ENCODE peak calls at places on chromosome 10, in six cellular contexts. D is stomach, Q is Right ventricle myocardium superior, U is mucosa of descending colon, Y is KBM-7, I is posterior vena cava. V is an unnamed sample.

GRCh38 chr10:85594239-85594638 is 772.4 kb downstream of the GRID1 start:
- DNase-seq in D (no peak), Q (no peak), U (no peak), Y (no peak), I (no peak), V (no peak)

GRCh38 chr10:114897593-114897992 is 40.4 kb upstream of the TRUB1 start:
- DNase-seq in D (no peak), Q (no peak), U (no peak), Y (no peak), I (no peak), V (no peak)

GRCh38 chr10:95767884-95768556 is 12.1 kb downstream of the ENTPD1 start:
- DNase-seq in D (no peak), Q (no peak), U (no peak), Y (no peak), I (no peak), V (peak)

GRCh38 chr10:97047788-97048187 is 138.0 kb downstream of the SLIT1 start:
- DNase-seq in D (no peak), Q (no peak), U (no peak), Y (no peak), I (peak), V (no peak)

GRCh38 chr10:48653944-48654698 is 30.6 kb upstream of the WDFY4 start:
- DNase-seq in D (no peak), Q (no peak), U (no peak), Y (no peak), I (no peak), V (no peak)

GRCh38 chr10:129730272-129730992 is 233.6 kb downstream of the EBF3 start:
- DNase-seq in D (no peak), Q (no peak), U (no peak), Y (no peak), I (peak), V (no peak)

GRCh38 chr10:92240289-92241157 is 50.4 kb downstream of the CPEB3 start:
- DNase-seq in D (peak), Q (peak), U (peak), Y (peak), I (no peak), V (peak)

GRCh38 chr10:62511656-62512055 is 137.5 kb downstream of the ZNF365 start:
- DNase-seq in D (no peak), Q (no peak), U (no peak), Y (no peak), I (no peak), V (peak)

GRCh38 chr10:43218206-43218950 is 48.5 kb downstream of the RASGEF1A start:
- DNase-seq in D (no peak), Q (peak), U (peak), Y (no peak), I (no peak), V (no peak)

GRCh38 chr10:86642021-86642420 is 12.3 kb upstream of the OPN4 start:
- DNase-seq in D (no peak), Q (no peak), U (no peak), Y (no peak), I (no peak), V (no peak)

GRCh38 chr10:15603446-15604011 is 116.2 kb downstream of the ITGA8 start:
- DNase-seq in D (no peak), Q (no peak), U (no peak), Y (no peak), I (no peak), V (peak)

GRCh38 chr10:119233821-119234220 is 26.4 kb downstream of the GRK5 start:
- DNase-seq in D (no peak), Q (no peak), U (no peak), Y (no peak), I (peak), V (no peak)

GRCh38 chr10:124703778-124704427 is 40.3 kb downstream of the FAM53B start:
- DNase-seq in D (peak), Q (peak), U (peak), Y (no peak), I (peak), V (no peak)

GRCh38 chr10:26334932-26335573 is 103.1 kb upstream of the APBB1IP start:
- DNase-seq in D (peak), Q (no peak), U (peak), Y (peak), I (peak), V (peak)

V was measured in OCI-M1.